ENCODE peak calls at places on chromosomes 3 and 15, in seven cellular contexts. T, B, A, X, K, P and G are unnamed samples.
A peak's percentile ranks its signal among the peaks of the same experiment; 100 is the strongest.

GRCh38 chr3:17243616-17244015 is 358.9 kb downstream of the PLCL2 start:
- DNase-seq in T (no peak), B (no peak), A (no peak), X (no peak), K (no peak), P (no peak), G (no peak)

GRCh38 chr3:65963787-65964707 is 74.7 kb downstream of the MAGI1 start:
- DNase-seq in T (no peak), B (peak; percentile 89), A (no peak), X (no peak), K (no peak), P (peak; percentile 38), G (peak; percentile 84)

GRCh38 chr3:159200176-159200575 is 398.3 kb downstream of the MFSD1 start:
- DNase-seq in T (no peak), B (peak; percentile 90), A (no peak), X (no peak), K (no peak), P (peak; percentile 52), G (peak; percentile 76)

GRCh38 chr3:28835249-28835648 is 445.6 kb upstream of the RBMS3 start:
- DNase-seq in T (no peak), B (no peak), A (no peak), X (no peak), K (no peak), P (no peak), G (no peak)

GRCh38 chr3:187968883-187969580 is 184.9 kb upstream of the LPP start:
- DNase-seq in T (peak; percentile 95), B (peak; percentile 74), A (no peak), X (no peak), K (no peak), P (peak; percentile 45), G (peak; percentile 70)

GRCh38 chr15:55897560-55898336 is 95.7 kb downstream of the NEDD4 start:
- DNase-seq in T (no peak), B (peak; percentile 74), A (no peak), X (no peak), K (no peak), P (peak; percentile 66), G (peak; percentile 74)

GRCh38 chr3:24533557-24534193 is 39.0 kb upstream of the THRB start:
- DNase-seq in T (no peak), B (no peak), A (no peak), X (no peak), K (no peak), P (no peak), G (no peak)

GRCh38 chr3:98240133-98240532 is 23.9 kb upstream of the OR5H6 start:
- DNase-seq in T (no peak), B (no peak), A (no peak), X (no peak), K (no peak), P (no peak), G (no peak)

GRCh38 chr15:75143738-75144334 is 57.8 kb upstream of the C15orf39 start:
- DNase-seq in T (no peak), B (no peak), A (no peak), X (no peak), K (no peak), P (no peak), G (no peak)

GRCh38 chr3:146241523-146242240 is 9.2 kb downstream of the PLSCR4 start:
- DNase-seq in T (no peak), B (no peak), A (no peak), X (no peak), K (no peak), P (no peak), G (peak; percentile 9)

GRCh38 chr3:11568503-11569155 is 75.1 kb downstream of the VGLL4 start:
- DNase-seq in T (no peak), B (peak; percentile 98), A (peak; percentile 67), X (no peak), K (peak; percentile 88), P (peak; percentile 82), G (peak; percentile 96)

GRCh38 chr3:169668957-169669681 is 5.6 kb upstream of the MECOM start:
- DNase-seq in T (no peak), B (peak; percentile 49), A (peak; percentile 36), X (no peak), K (peak; percentile 2), P (peak; percentile 62), G (peak; percentile 61)